ENCODE peak calls at places on chromosomes 5 and 9, in seven cellular contexts. One of them, this sample, is unnamed.

GRCh38 chr5:16782227-16782626 is 153.9 kb downstream of the MYO10 start:
- DNase-seq in psoas muscle: no peak
- DNase-seq in ELF-1: no peak
- DNase-seq in K562: no peak
- DNase-seq in activated T-helper 1 cell treated with Interleukin-2 at 50 U/mL for 16 hours: no peak
- DNase-seq in glomerular endothelial cell: no peak
- DNase-seq in NCI-H345: no peak
- DNase-seq in this sample: no peak

GRCh38 chr5:52051759-52052158 is 668.5 kb downstream of the ISL1 start:
- DNase-seq in psoas muscle: no peak
- DNase-seq in ELF-1: no peak
- DNase-seq in K562: no peak
- DNase-seq in activated T-helper 1 cell treated with Interleukin-2 at 50 U/mL for 16 hours: no peak
- DNase-seq in glomerular endothelial cell: no peak
- DNase-seq in NCI-H345: no peak
- DNase-seq in this sample: no peak

GRCh38 chr5:135593886-135594285 is 15.1 kb upstream of the CXCL14 start:
- DNase-seq in psoas muscle: no peak
- DNase-seq in ELF-1: no peak
- DNase-seq in K562: no peak
- DNase-seq in activated T-helper 1 cell treated with Interleukin-2 at 50 U/mL for 16 hours: no peak
- DNase-seq in glomerular endothelial cell: no peak
- DNase-seq in NCI-H345: no peak
- DNase-seq in this sample: no peak

GRCh38 chr9:92035687-92036410 is 79.4 kb downstream of the SPTLC1 start:
- DNase-seq in psoas muscle: no peak
- DNase-seq in ELF-1: no peak
- DNase-seq in K562: no peak
- DNase-seq in activated T-helper 1 cell treated with Interleukin-2 at 50 U/mL for 16 hours: no peak
- DNase-seq in glomerular endothelial cell: no peak
- DNase-seq in NCI-H345: no peak
- DNase-seq in this sample: no peak

GRCh38 chr5:179381691-179382090 is 36.4 kb upstream of the ADAMTS2 start:
- DNase-seq in psoas muscle: no peak
- DNase-seq in ELF-1: no peak
- DNase-seq in K562: no peak
- DNase-seq in activated T-helper 1 cell treated with Interleukin-2 at 50 U/mL for 16 hours: no peak
- DNase-seq in glomerular endothelial cell: no peak
- DNase-seq in NCI-H345: no peak
- DNase-seq in this sample: no peak

GRCh38 chr5:134420326-134420725 is 8.6 kb upstream of the CDKN2AIPNL start:
- DNase-seq in psoas muscle: no peak
- DNase-seq in ELF-1: no peak
- DNase-seq in K562: no peak
- DNase-seq in activated T-helper 1 cell treated with Interleukin-2 at 50 U/mL for 16 hours: no peak
- DNase-seq in glomerular endothelial cell: no peak
- DNase-seq in NCI-H345: no peak
- DNase-seq in this sample: no peak

GRCh38 chr9:114850871-114851270 is 45.0 kb upstream of the TNFSF15 start:
- DNase-seq in psoas muscle: no peak
- DNase-seq in ELF-1: no peak
- DNase-seq in K562: no peak
- DNase-seq in activated T-helper 1 cell treated with Interleukin-2 at 50 U/mL for 16 hours: no peak
- DNase-seq in glomerular endothelial cell: no peak
- DNase-seq in NCI-H345: no peak
- DNase-seq in this sample: no peak

GRCh38 chr9:87659534-87660419 is 66.1 kb upstream of the CTSL start:
- DNase-seq in psoas muscle: no peak
- DNase-seq in ELF-1: no peak
- DNase-seq in K562: no peak
- DNase-seq in activated T-helper 1 cell treated with Interleukin-2 at 50 U/mL for 16 hours: no peak
- DNase-seq in glomerular endothelial cell: no peak
- DNase-seq in NCI-H345: no peak
- DNase-seq in this sample: no peak

GRCh38 chr5:132840896-132841818 is 10.7 kb upstream of the SHROOM1 start:
- DNase-seq in psoas muscle: no peak
- DNase-seq in ELF-1: no peak
- DNase-seq in K562: no peak
- DNase-seq in activated T-helper 1 cell treated with Interleukin-2 at 50 U/mL for 16 hours: no peak
- DNase-seq in glomerular endothelial cell: no peak
- DNase-seq in NCI-H345: no peak
- DNase-seq in this sample: no peak

This sample was measured in NCI-H774.